ENCODE peak calls at places on chromosomes 7 and 10, in four cellular contexts. One of them, this sample, is unnamed.

GRCh38 chr10:30818010-30818660 is 188.6 kb upstream of the LYZL2 start:
- DNase-seq in K562: peak; percentile 84
- DNase-seq in brain microvascular endothelial cell: peak; percentile 43
- DNase-seq in AG09309: no peak
- DNase-seq in this sample: no peak

GRCh38 chr7:95871078-95871848 is 98.9 kb downstream of the DYNC1I1 start:
- DNase-seq in K562: peak; percentile 60
- DNase-seq in brain microvascular endothelial cell: peak; percentile 59
- DNase-seq in AG09309: peak; percentile 5
- DNase-seq in this sample: no peak

GRCh38 chr10:91589656-91590035 is 43.2 kb downstream of the PPP1R3C start:
- DNase-seq in K562: no peak
- DNase-seq in brain microvascular endothelial cell: no peak
- DNase-seq in AG09309: no peak
- DNase-seq in this sample: no peak

GRCh38 chr10:71243756-71244637 is 31.6 kb downstream of the UNC5B start:
- DNase-seq in K562: no peak
- DNase-seq in brain microvascular endothelial cell: no peak
- DNase-seq in AG09309: no peak
- DNase-seq in this sample: no peak

GRCh38 chr10:123455861-123456260 is 210.3 kb upstream of the GPR26 start:
- DNase-seq in K562: no peak
- DNase-seq in brain microvascular endothelial cell: no peak
- DNase-seq in AG09309: no peak
- DNase-seq in this sample: no peak

GRCh38 chr7:32030904-32031692 is 39.1 kb downstream of the PDE1C start:
- DNase-seq in K562: no peak
- DNase-seq in brain microvascular endothelial cell: no peak
- DNase-seq in AG09309: no peak
- DNase-seq in this sample: no peak

GRCh38 chr10:63788152-63788821 is 267.1 kb downstream of the REEP3 start:
- DNase-seq in K562: no peak
- DNase-seq in brain microvascular endothelial cell: no peak
- DNase-seq in AG09309: no peak
- DNase-seq in this sample: no peak

GRCh38 chr10:103153302-103153759 is 39.7 kb downstream of the NT5C2 start:
- DNase-seq in K562: no peak
- DNase-seq in brain microvascular endothelial cell: no peak
- DNase-seq in AG09309: no peak
- DNase-seq in this sample: no peak

GRCh38 chr7:137687556-137688280 is 159.1 kb downstream of the DGKI start:
- DNase-seq in K562: no peak
- DNase-seq in brain microvascular endothelial cell: peak; percentile 66
- DNase-seq in AG09309: no peak
- DNase-seq in this sample: no peak

GRCh38 chr7:128818694-128819093 is 11.5 kb upstream of the FLNC start:
- DNase-seq in K562: no peak
- DNase-seq in brain microvascular endothelial cell: no peak
- DNase-seq in AG09309: no peak
- DNase-seq in this sample: no peak

GRCh38 chr7:2639994-2640830 is 8.4 kb downstream of the TTYH3 start:
- DNase-seq in K562: no peak
- DNase-seq in brain microvascular endothelial cell: no peak
- DNase-seq in AG09309: no peak
- DNase-seq in this sample: no peak

GRCh38 chr10:60023475-60023874 is 117.1 kb upstream of the CCDC6 start:
- DNase-seq in K562: peak; percentile 15
- DNase-seq in brain microvascular endothelial cell: no peak
- DNase-seq in AG09309: no peak
- DNase-seq in this sample: no peak

GRCh38 chr10:112346774-112347173 is 27.1 kb upstream of the ACSL5 start:
- DNase-seq in K562: no peak
- DNase-seq in brain microvascular endothelial cell: no peak
- DNase-seq in AG09309: no peak
- DNase-seq in this sample: no peak

GRCh38 chr10:124225468-124226270 is 132.3 kb upstream of the CHST15 start:
- DNase-seq in K562: no peak
- DNase-seq in brain microvascular endothelial cell: no peak
- DNase-seq in AG09309: no peak
- DNase-seq in this sample: no peak

GRCh38 chr10:13338337-13339128 is 9.6 kb downstream of the SEPHS1 start:
- DNase-seq in K562: no peak
- DNase-seq in brain microvascular endothelial cell: no peak
- DNase-seq in AG09309: peak; percentile 61
- DNase-seq in this sample: no peak

GRCh38 chr7:107359520-107360316 is 110.1 kb upstream of the GPR22 start:
- DNase-seq in K562: peak; percentile 30
- DNase-seq in brain microvascular endothelial cell: no peak
- DNase-seq in AG09309: no peak
- DNase-seq in this sample: no peak

GRCh38 chr10:13816195-13816926 is 229.6 kb downstream of the PRPF18 start:
- DNase-seq in K562: no peak
- DNase-seq in brain microvascular endothelial cell: peak; percentile 59
- DNase-seq in AG09309: peak; percentile 38
- DNase-seq in this sample: peak; percentile 79

GRCh38 chr7:110486549-110486948 is 604.4 kb upstream of the LRRN3 start:
- DNase-seq in K562: no peak
- DNase-seq in brain microvascular endothelial cell: no peak
- DNase-seq in AG09309: no peak
- DNase-seq in this sample: no peak

GRCh38 chr7:73437091-73437490 is 3.5 kb downstream of the FZD9 start:
- DNase-seq in K562: no peak
- DNase-seq in brain microvascular endothelial cell: no peak
- DNase-seq in AG09309: no peak
- DNase-seq in this sample: no peak

GRCh38 chr7:149285581-149285975 is 23.6 kb downstream of the ZNF783 start:
- DNase-seq in K562: peak; percentile 26
- DNase-seq in brain microvascular endothelial cell: peak; percentile 20
- DNase-seq in AG09309: no peak
- DNase-seq in this sample: no peak

GRCh38 chr7:30583181-30583580 is 11.5 kb upstream of the GARS1 start:
- DNase-seq in K562: no peak
- DNase-seq in brain microvascular endothelial cell: no peak
- DNase-seq in AG09309: no peak
- DNase-seq in this sample: no peak

GRCh38 chr10:11604742-11605650 is 6.5 kb downstream of the USP6NL start:
- DNase-seq in K562: no peak
- DNase-seq in brain microvascular endothelial cell: no peak
- DNase-seq in AG09309: no peak
- DNase-seq in this sample: no peak

GRCh38 chr10:75935650-75936400 is 504.4 kb downstream of the LRMDA start:
- DNase-seq in K562: no peak
- DNase-seq in brain microvascular endothelial cell: no peak
- DNase-seq in AG09309: no peak
- DNase-seq in this sample: no peak

GRCh38 chr7:97971120-97971989 is 18.6 kb downstream of the OCM2 start:
- DNase-seq in K562: peak; percentile 64
- DNase-seq in brain microvascular endothelial cell: peak; percentile 18
- DNase-seq in AG09309: no peak
- DNase-seq in this sample: no peak

GRCh38 chr7:69714886-69715571 is 116.8 kb downstream of the AUTS2 start:
- DNase-seq in K562: no peak
- DNase-seq in brain microvascular endothelial cell: no peak
- DNase-seq in AG09309: no peak
- DNase-seq in this sample: no peak

GRCh38 chr7:50633414-50633710 is 68.2 kb upstream of the DDC start:
- DNase-seq in K562: no peak
- DNase-seq in brain microvascular endothelial cell: no peak
- DNase-seq in AG09309: no peak
- DNase-seq in this sample: no peak

GRCh38 chr10:101828734-101829551 is 10.7 kb upstream of the OGA start:
- DNase-seq in K562: no peak
- DNase-seq in brain microvascular endothelial cell: no peak
- DNase-seq in AG09309: no peak
- DNase-seq in this sample: no peak

GRCh38 chr10:101829561-101830315 is 11.5 kb upstream of the OGA start:
- DNase-seq in K562: peak; percentile 80
- DNase-seq in brain microvascular endothelial cell: no peak
- DNase-seq in AG09309: no peak
- DNase-seq in this sample: no peak

GRCh38 chr10:101833466-101833865 is 10.1 kb downstream of the KCNIP2 start:
- DNase-seq in K562: peak; percentile 0
- DNase-seq in brain microvascular endothelial cell: no peak
- DNase-seq in AG09309: no peak
- DNase-seq in this sample: no peak

GRCh38 chr10:101830322-101831168 is 12.3 kb upstream of the OGA start:
- DNase-seq in K562: peak; percentile 91
- DNase-seq in brain microvascular endothelial cell: peak; percentile 86
- DNase-seq in AG09309: peak; percentile 57
- DNase-seq in this sample: peak; percentile 54

GRCh38 chr10:101831169-101831811 is 12.3 kb downstream of the KCNIP2 start:
- DNase-seq in K562: no peak
- DNase-seq in brain microvascular endothelial cell: no peak
- DNase-seq in AG09309: no peak
- DNase-seq in this sample: no peak
- H3K4me3 ChIP-seq in K562: peak overlapping the region; percentile 38
- H3K4me3 ChIP-seq in brain microvascular endothelial cell: peak overlapping the region; percentile 64
- H3K4me3 ChIP-seq in AG09309: peak overlapping the region; percentile 53
- H3K4me3 ChIP-seq in this sample: peak overlapping the region; percentile 60

GRCh38 chr10:129962092-129962494 is 2.0 kb downstream of the EBF3 start:
- DNase-seq in K562: no peak
- DNase-seq in brain microvascular endothelial cell: no peak
- DNase-seq in AG09309: no peak
- DNase-seq in this sample: no peak
- H3K4me3 ChIP-seq in K562: no peak overlapping the region
- H3K4me3 ChIP-seq in brain microvascular endothelial cell: no peak overlapping the region
- H3K4me3 ChIP-seq in AG09309: no peak overlapping the region
- H3K4me3 ChIP-seq in this sample: no peak overlapping the region

DNA sequence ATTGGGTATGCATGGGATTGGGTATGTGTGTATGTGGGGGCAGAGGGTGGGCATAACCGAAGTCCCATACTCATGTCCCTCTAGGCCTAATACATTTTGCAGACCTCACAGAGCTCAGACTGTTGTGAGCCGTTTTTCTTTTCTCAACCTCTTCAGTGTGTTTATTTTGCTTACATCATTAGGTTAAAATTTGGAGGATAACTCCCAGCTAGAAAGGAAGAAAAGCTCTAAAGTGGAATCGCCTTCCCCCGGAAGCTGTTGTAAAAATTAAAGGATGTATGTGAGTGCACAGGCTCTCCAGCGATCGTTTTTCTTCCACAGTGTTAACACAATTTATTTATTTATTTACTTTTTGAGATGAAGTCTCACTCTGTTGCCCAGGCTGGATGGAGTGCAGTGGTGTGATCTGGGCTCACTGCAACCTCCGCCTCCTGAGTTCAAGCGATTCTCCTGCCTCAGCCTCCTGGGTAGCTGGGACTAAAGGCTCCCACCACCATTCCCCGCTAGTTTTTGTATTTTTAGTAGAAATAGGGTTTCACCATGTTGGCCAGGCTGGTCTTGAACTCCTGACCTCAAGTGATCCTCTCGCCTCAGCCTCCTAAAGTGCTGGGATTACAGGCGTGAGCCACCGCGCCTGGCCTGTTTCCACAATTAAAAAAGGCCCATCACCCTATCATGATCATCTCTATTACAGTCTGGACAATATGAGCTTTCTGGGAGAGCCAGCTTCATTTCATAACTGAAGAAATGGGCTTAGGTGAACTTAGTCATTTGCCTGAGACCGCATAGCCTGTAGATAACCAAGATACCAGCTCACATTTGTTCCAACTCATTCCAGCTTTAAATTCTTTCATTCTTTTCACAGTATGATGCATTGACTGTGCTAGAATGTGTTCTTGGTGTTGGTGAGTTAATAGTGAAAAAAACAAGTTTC is 1.7 kb upstream of the H2AZ2 start:
- DNase-seq in K562: peak; percentile 21
- DNase-seq in brain microvascular endothelial cell: no peak
- DNase-seq in AG09309: no peak
- DNase-seq in this sample: no peak
- H3K4me3 ChIP-seq in K562: peak overlapping the region; percentile 60
- H3K4me3 ChIP-seq in brain microvascular endothelial cell: no peak overlapping the region
- H3K4me3 ChIP-seq in AG09309: no peak overlapping the region
- H3K4me3 ChIP-seq in this sample: no peak overlapping the region

DNA sequence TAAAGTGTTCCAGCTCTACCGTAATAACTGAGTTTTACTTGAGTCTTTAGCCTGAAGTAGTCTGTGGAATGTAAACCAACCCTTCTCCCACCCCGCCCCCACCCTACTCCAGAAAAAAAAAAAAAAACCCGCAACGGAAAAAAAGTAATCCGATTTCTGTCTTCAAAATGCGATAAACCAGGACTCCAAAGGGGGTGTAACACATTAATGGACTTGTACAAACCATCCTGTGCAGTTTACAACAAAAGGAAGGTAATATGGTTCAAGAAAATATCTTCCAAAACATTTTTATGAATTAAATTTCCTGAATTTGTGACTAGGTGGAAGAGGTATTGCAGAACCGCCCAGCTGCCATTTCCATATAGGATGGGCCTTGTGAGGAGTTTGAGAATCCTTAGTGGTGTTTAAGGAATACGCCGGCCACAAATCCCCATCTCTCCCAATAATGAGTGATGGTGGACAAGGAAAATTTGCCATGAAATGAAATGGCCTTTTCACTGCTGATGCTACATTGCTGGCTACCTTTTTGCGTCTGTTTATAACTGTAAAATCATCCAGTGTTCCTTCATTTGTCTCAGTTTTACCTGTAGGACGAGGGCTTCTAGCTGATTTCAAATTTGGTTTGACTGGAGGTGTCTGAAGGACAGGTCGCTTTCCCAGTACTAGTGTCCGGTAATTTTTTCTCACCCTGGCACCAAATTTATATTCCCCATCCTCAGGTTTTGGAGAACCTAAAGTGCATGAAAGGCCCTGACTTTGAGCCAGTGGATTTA is 10.5 kb downstream of the SKIDA1 start:
- DNase-seq in K562: no peak
- DNase-seq in brain microvascular endothelial cell: no peak
- DNase-seq in AG09309: no peak
- DNase-seq in this sample: no peak
- H3K4me3 ChIP-seq in K562: no peak overlapping the region
- H3K4me3 ChIP-seq in brain microvascular endothelial cell: peak overlapping the region; percentile 68
- H3K4me3 ChIP-seq in AG09309: no peak overlapping the region
- H3K4me3 ChIP-seq in this sample: peak overlapping the region; percentile 64

DNA sequence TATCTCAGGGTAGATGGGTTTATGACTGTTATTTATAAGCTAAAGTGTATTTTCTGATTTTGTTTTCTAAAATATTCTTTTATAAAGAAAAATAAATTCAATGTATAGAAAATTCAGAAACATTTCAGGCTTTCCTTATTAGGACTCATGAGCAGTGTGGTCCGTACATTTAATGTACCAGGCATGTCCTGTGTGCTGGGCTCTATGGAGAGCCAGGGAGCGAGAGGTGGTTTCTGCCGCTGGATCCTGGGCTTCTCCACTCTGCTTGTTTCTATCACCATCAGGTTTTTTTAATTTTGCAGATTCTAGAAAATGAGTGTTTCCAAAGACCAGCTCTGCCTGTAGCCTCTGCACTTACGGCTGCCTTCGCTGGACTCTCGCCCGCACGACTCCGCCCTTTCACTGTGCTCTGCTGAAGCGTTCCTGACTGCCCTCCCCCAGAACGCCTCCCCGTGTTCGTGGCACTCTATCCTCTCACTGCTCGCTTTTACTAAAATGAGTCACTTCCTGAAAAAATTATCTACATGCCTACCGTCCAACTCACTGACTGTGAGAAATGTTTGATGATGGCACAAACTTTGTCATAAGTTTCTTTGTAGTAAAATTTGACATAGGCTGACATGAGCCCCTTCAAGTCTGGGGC is 188.5 kb downstream of the ZMYND11 start:
- DNase-seq in K562: peak; percentile 14
- DNase-seq in brain microvascular endothelial cell: peak; percentile 97
- DNase-seq in AG09309: peak; percentile 94
- DNase-seq in this sample: peak; percentile 78
- H3K4me3 ChIP-seq in K562: no peak overlapping the region
- H3K4me3 ChIP-seq in brain microvascular endothelial cell: peak overlapping the region; percentile 41
- H3K4me3 ChIP-seq in AG09309: peak overlapping the region; percentile 18
- H3K4me3 ChIP-seq in this sample: no peak overlapping the region

This sample was measured in retinal pigment epithelial cell.